ENCODE peak calls at places on chromosomes 2 and 18, in four cellular contexts. R is nephron progenitor cell, S is WTC11, I is hypothalamus. M is an unnamed sample.
A peak's percentile ranks its signal among the peaks of the same experiment; 100 is the strongest.

GRCh38 chr2:238286987-238287386 is 1.4 kb downstream of the PER2 start:
- DNase-seq in R (no peak), S (no peak), I (peak; percentile 69), M (no peak)

GRCh38 chr2:2860583-2861300 is 516.9 kb downstream of the EIPR1 start:
- DNase-seq in S (no peak), I (no peak), R (no peak), M (no peak)

GRCh38 chr2:234958311-234958710 is 6.5 kb downstream of the SH3BP4 start:
- DNase-seq in S (no peak), R (no peak), I (no peak), M (no peak)

GRCh38 chr2:60555794-60556161 is 2.3 kb upstream of the BCL11A start:
- DNase-seq in I (no peak), S (no peak), R (no peak), M (no peak)

GRCh38 chr18:22052405-22053105 is 116.8 kb upstream of the GATA6 start:
- DNase-seq in I (no peak), S (no peak), R (no peak), M (no peak)

GRCh38 chr18:33440011-33440383 is 524 bp downstream of the CCDC178 start:
- DNase-seq in R (peak; percentile 64), S (peak; percentile 75), I (peak; percentile 29), M (peak; percentile 6)

GRCh38 chr2:58620896-58621295 is 379.8 kb upstream of the FANCL start:
- DNase-seq in I (no peak), S (no peak), R (no peak), M (no peak)

GRCh38 chr2:163255086-163255485 is 416.5 kb upstream of the KCNH7 start:
- DNase-seq in I (no peak), S (no peak), R (no peak), M (no peak)

GRCh38 chr2:230898661-230899091 is 26.4 kb downstream of the GPR55 start:
- DNase-seq in R (no peak), S (no peak), I (no peak), M (no peak)

GRCh38 chr2:39728941-39729351 is 50.1 kb downstream of the THUMPD2 start:
- DNase-seq in S (peak; percentile 63), I (no peak), R (peak; percentile 39), M (no peak)

GRCh38 chr18:55575949-55576348 is 12.0 kb downstream of the TCF4 start:
- DNase-seq in R (no peak), S (no peak), I (no peak), M (no peak)

GRCh38 chr2:96574364-96574763 is 37.8 kb downstream of the ARID5A start:
- DNase-seq in S (no peak), I (no peak), R (no peak), M (no peak)

GRCh38 chr2:25234756-25235155 is 66.4 kb upstream of the POMC start:
- DNase-seq in S (no peak), R (no peak), I (no peak), M (no peak)

GRCh38 chr2:230902180-230902899 is 22.7 kb downstream of the GPR55 start:
- DNase-seq in S (peak; percentile 78), I (no peak), R (peak; percentile 54), M (peak; percentile 45)

GRCh38 chr2:70557171-70557838 is 3.7 kb upstream of the TGFA start:
- DNase-seq in R (no peak), I (peak; percentile 44), S (no peak), M (no peak)

GRCh38 chr2:96188821-96189526 is 19.7 kb downstream of the STARD7 start:
- DNase-seq in R (no peak), I (no peak), S (no peak), M (no peak)

GRCh38 chr2:167181134-167181533 is 292.9 kb downstream of the XIRP2 start:
- DNase-seq in I (no peak), R (no peak), S (no peak), M (peak; percentile 79)

GRCh38 chr18:79413426-79413825 is 17.7 kb downstream of the NFATC1 start:
- DNase-seq in R (no peak), S (no peak), I (no peak), M (no peak)

GRCh38 chr2:200377774-200378336 is 71.4 kb downstream of the SPATS2L start:
- DNase-seq in R (no peak), I (no peak), S (no peak), M (no peak)

GRCh38 chr2:186653511-186653910 is 40.3 kb upstream of the FAM171B start:
- DNase-seq in R (no peak), S (no peak), I (no peak), M (no peak)

GRCh38 chr2:240620859-240621258 is 4.4 kb upstream of the GPR35 start:
- DNase-seq in I (no peak), R (no peak), S (no peak), M (no peak)

GRCh38 chr2:9110893-9111569 is 95.6 kb upstream of the ASAP2 start:
- DNase-seq in S (peak; percentile 89), I (no peak), R (peak; percentile 45), M (peak; percentile 53)

GRCh38 chr2:15313657-15314056 is 247.5 kb downstream of the NBAS start:
- DNase-seq in S (no peak), I (no peak), R (no peak), M (peak; percentile 61)

GRCh38 chr18:9516437-9517064 is 41.2 kb downstream of the RALBP1 start:
- DNase-seq in R (peak; percentile 10), I (no peak), S (no peak), M (peak; percentile 47)

GRCh38 chr2:73292906-73293533 is 328 bp downstream of the EGR4 start:
- DNase-seq in S (peak; percentile 29), I (no peak), R (peak; percentile 23), M (no peak)

GRCh38 chr18:80022613-80023012 is 11.6 kb upstream of the RBFA start:
- DNase-seq in I (no peak), R (no peak), S (no peak), M (no peak)

M was measured in HT1080.